ENCODE peak calls at places on chromosomes 4 and X, in nine cellular contexts. One of them, this sample, is unnamed.

GRCh38 chrX:28638775-28639174 is 51.5 kb downstream of the IL1RAPL1 start:
- DNase-seq in MM.1S: no peak
- DNase-seq in Peyer's patch: no peak
- DNase-seq in kidney: no peak
- DNase-seq in hepatocyte: no peak
- DNase-seq in PC-3: no peak
- DNase-seq in heart left ventricle: no peak
- DNase-seq in fibroblast of lung: peak; percentile 1
- DNase-seq in cardiac muscle cell: no peak
- DNase-seq in this sample: peak; percentile 25

GRCh38 chr4:94649381-94650128 is 108.2 kb upstream of the BMPR1B start:
- DNase-seq in heart left ventricle: no peak
- DNase-seq in Peyer's patch: no peak
- DNase-seq in cardiac muscle cell: peak; percentile 69
- DNase-seq in fibroblast of lung: peak; percentile 72
- DNase-seq in PC-3: no peak
- DNase-seq in MM.1S: no peak
- DNase-seq in kidney: no peak
- DNase-seq in hepatocyte: no peak
- DNase-seq in this sample: no peak

GRCh38 chr4:170672571-170672970 is 582.8 kb upstream of the AADAT start:
- DNase-seq in heart left ventricle: no peak
- DNase-seq in kidney: no peak
- DNase-seq in hepatocyte: no peak
- DNase-seq in PC-3: peak; percentile 45
- DNase-seq in cardiac muscle cell: no peak
- DNase-seq in Peyer's patch: no peak
- DNase-seq in MM.1S: no peak
- DNase-seq in fibroblast of lung: no peak
- DNase-seq in this sample: peak; percentile 51

GRCh38 chr4:73711989-73712388 is 28.4 kb upstream of the CXCL8 start:
- DNase-seq in hepatocyte: no peak
- DNase-seq in heart left ventricle: no peak
- DNase-seq in cardiac muscle cell: no peak
- DNase-seq in MM.1S: no peak
- DNase-seq in PC-3: no peak
- DNase-seq in fibroblast of lung: no peak
- DNase-seq in Peyer's patch: no peak
- DNase-seq in kidney: no peak
- DNase-seq in this sample: no peak

GRCh38 chr4:132169660-132170059 is 979.4 kb upstream of the PCDH10 start:
- DNase-seq in heart left ventricle: no peak
- DNase-seq in fibroblast of lung: no peak
- DNase-seq in cardiac muscle cell: no peak
- DNase-seq in hepatocyte: no peak
- DNase-seq in PC-3: no peak
- DNase-seq in kidney: no peak
- DNase-seq in Peyer's patch: no peak
- DNase-seq in MM.1S: no peak
- DNase-seq in this sample: no peak

GRCh38 chr4:108559067-108559793 is 61.1 kb upstream of the RPL34 start:
- DNase-seq in Peyer's patch: no peak
- DNase-seq in hepatocyte: no peak
- DNase-seq in cardiac muscle cell: peak; percentile 41
- DNase-seq in fibroblast of lung: no peak
- DNase-seq in PC-3: no peak
- DNase-seq in MM.1S: no peak
- DNase-seq in kidney: no peak
- DNase-seq in heart left ventricle: no peak
- DNase-seq in this sample: no peak

GRCh38 chrX:1196436-1196835 is 16.0 kb downstream of the CRLF2 start:
- DNase-seq in PC-3: no peak
- DNase-seq in Peyer's patch: no peak
- DNase-seq in kidney: peak; percentile 36
- DNase-seq in MM.1S: no peak
- DNase-seq in hepatocyte: no peak
- DNase-seq in heart left ventricle: no peak
- DNase-seq in cardiac muscle cell: no peak
- DNase-seq in fibroblast of lung: no peak
- DNase-seq in this sample: no peak

GRCh38 chr4:181823183-181823582 is 420.0 kb upstream of the TENM3 start:
- DNase-seq in Peyer's patch: no peak
- DNase-seq in hepatocyte: no peak
- DNase-seq in heart left ventricle: no peak
- DNase-seq in fibroblast of lung: no peak
- DNase-seq in PC-3: no peak
- DNase-seq in MM.1S: no peak
- DNase-seq in kidney: no peak
- DNase-seq in cardiac muscle cell: no peak
- DNase-seq in this sample: no peak

GRCh38 chr4:53706422-53707032 is 115.2 kb upstream of the LNX1 start:
- DNase-seq in cardiac muscle cell: peak; percentile 87
- DNase-seq in Peyer's patch: no peak
- DNase-seq in PC-3: peak; percentile 87
- DNase-seq in kidney: no peak
- DNase-seq in fibroblast of lung: peak; percentile 83
- DNase-seq in MM.1S: peak; percentile 66
- DNase-seq in hepatocyte: peak; percentile 61
- DNase-seq in heart left ventricle: no peak
- DNase-seq in this sample: peak; percentile 47

GRCh38 chr4:4694296-4694772 is 152.5 kb upstream of the STX18 start:
- DNase-seq in PC-3: no peak
- DNase-seq in kidney: peak; percentile 75
- DNase-seq in hepatocyte: peak; percentile 70
- DNase-seq in fibroblast of lung: peak; percentile 38
- DNase-seq in heart left ventricle: peak; percentile 55
- DNase-seq in MM.1S: no peak
- DNase-seq in Peyer's patch: no peak
- DNase-seq in cardiac muscle cell: peak; percentile 19
- DNase-seq in this sample: no peak

GRCh38 chr4:95701500-95701899 is 138.4 kb upstream of the PDHA2 start:
- DNase-seq in Peyer's patch: no peak
- DNase-seq in fibroblast of lung: peak; percentile 77
- DNase-seq in kidney: no peak
- DNase-seq in hepatocyte: no peak
- DNase-seq in heart left ventricle: no peak
- DNase-seq in MM.1S: no peak
- DNase-seq in PC-3: peak; percentile 46
- DNase-seq in cardiac muscle cell: peak; percentile 93
- DNase-seq in this sample: peak; percentile 9
- H3K27ac ChIP-seq in Peyer's patch: no peak overlapping the region
- H3K27ac ChIP-seq in fibroblast of lung: no peak overlapping the region
- H3K27ac ChIP-seq in kidney: no peak overlapping the region
- H3K27ac ChIP-seq in hepatocyte: no peak overlapping the region
- H3K27ac ChIP-seq in heart left ventricle: no peak overlapping the region
- H3K27ac ChIP-seq in MM.1S: no peak overlapping the region
- H3K27ac ChIP-seq in PC-3: no peak overlapping the region
- H3K27ac ChIP-seq in cardiac muscle cell: no peak overlapping the region
- H3K27ac ChIP-seq in this sample: no peak overlapping the region

GRCh38 chr4:15718959-15719358 is 16.1 kb downstream of the BST1 start:
- DNase-seq in fibroblast of lung: no peak
- DNase-seq in Peyer's patch: peak; percentile 52
- DNase-seq in MM.1S: no peak
- DNase-seq in cardiac muscle cell: no peak
- DNase-seq in kidney: no peak
- DNase-seq in PC-3: no peak
- DNase-seq in heart left ventricle: no peak
- DNase-seq in hepatocyte: no peak
- DNase-seq in this sample: no peak

GRCh38 chr4:15717126-15717525 is 14.3 kb downstream of the BST1 start:
- DNase-seq in Peyer's patch: no peak
- DNase-seq in cardiac muscle cell: peak; percentile 54
- DNase-seq in hepatocyte: no peak
- DNase-seq in heart left ventricle: no peak
- DNase-seq in fibroblast of lung: no peak
- DNase-seq in MM.1S: no peak
- DNase-seq in PC-3: peak; percentile 30
- DNase-seq in kidney: no peak
- DNase-seq in this sample: peak; percentile 24

GRCh38 chr4:15718465-15718864 is 15.6 kb downstream of the BST1 start:
- DNase-seq in MM.1S: no peak
- DNase-seq in fibroblast of lung: no peak
- DNase-seq in PC-3: no peak
- DNase-seq in Peyer's patch: no peak
- DNase-seq in cardiac muscle cell: no peak
- DNase-seq in hepatocyte: no peak
- DNase-seq in kidney: peak; percentile 68
- DNase-seq in heart left ventricle: no peak
- DNase-seq in this sample: no peak

GRCh38 chr4:15719506-15719905 is 16.6 kb downstream of the BST1 start:
- DNase-seq in cardiac muscle cell: peak; percentile 77
- DNase-seq in MM.1S: no peak
- DNase-seq in PC-3: no peak
- DNase-seq in kidney: no peak
- DNase-seq in fibroblast of lung: peak; percentile 65
- DNase-seq in heart left ventricle: no peak
- DNase-seq in Peyer's patch: no peak
- DNase-seq in hepatocyte: no peak
- DNase-seq in this sample: no peak

DNA sequence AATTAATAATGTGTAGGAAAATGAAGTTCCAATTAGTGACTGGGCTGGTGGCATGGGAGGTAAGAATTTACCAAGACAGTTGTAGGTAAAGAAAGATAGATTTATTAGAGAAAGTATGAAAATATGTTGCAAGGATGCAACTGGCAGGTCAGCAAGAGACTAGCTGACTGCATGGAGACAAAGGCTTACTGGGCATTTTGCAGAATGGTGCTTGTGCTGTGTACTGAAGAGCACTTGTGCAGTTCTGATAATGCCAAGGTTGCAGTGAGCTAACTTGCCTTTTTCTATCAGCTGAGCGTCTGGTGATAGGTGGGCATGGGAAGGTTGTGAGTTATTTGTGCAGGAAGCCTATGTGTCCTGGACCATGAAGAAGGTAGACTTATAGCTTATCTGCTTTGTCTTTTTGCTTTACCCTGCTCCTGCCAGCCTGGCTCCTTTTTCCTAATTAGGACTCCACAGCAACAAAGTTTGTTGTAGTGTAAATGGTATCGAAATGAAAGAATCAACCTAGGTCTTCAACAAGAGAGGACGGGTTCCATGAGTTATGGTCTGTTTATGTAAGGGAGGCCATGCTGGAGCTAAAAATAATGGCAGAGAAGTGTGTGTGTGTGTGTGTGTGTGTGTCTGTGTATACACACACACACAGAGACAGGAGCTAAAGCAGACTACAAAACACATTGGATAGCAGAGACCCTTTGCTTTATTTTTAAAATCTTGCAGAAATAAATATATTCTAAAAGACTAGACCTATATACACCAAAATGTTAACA is 15.0 kb downstream of the BST1 start:
- DNase-seq in PC-3: no peak
- DNase-seq in Peyer's patch: no peak
- DNase-seq in hepatocyte: no peak
- DNase-seq in MM.1S: no peak
- DNase-seq in fibroblast of lung: no peak
- DNase-seq in cardiac muscle cell: no peak
- DNase-seq in heart left ventricle: no peak
- DNase-seq in kidney: no peak
- DNase-seq in this sample: no peak
- H3K36me3 ChIP-seq in PC-3: no peaks in the 10 kb centered on the region
- H3K36me3 ChIP-seq in Peyer's patch: no peaks in the 10 kb centered on the region
- H3K36me3 ChIP-seq in hepatocyte: no peaks in the 10 kb centered on the region
- H3K36me3 ChIP-seq in MM.1S: no peaks in the 10 kb centered on the region
- H3K36me3 ChIP-seq in fibroblast of lung: peaks cover 2% of the 10 kb centered on the region
- H3K36me3 ChIP-seq in cardiac muscle cell: no peaks in the 10 kb centered on the region
- H3K36me3 ChIP-seq in heart left ventricle: no peaks in the 10 kb centered on the region
- H3K36me3 ChIP-seq in kidney: no peaks in the 10 kb centered on the region
- H3K36me3 ChIP-seq in this sample: no peaks in the 10 kb centered on the region

GRCh38 chrX:139203681-139204575 is 326.6 kb upstream of the F9 start:
- DNase-seq in hepatocyte: peak; percentile 38
- DNase-seq in cardiac muscle cell: peak; percentile 6
- DNase-seq in Peyer's patch: no peak
- DNase-seq in MM.1S: peak; percentile 17
- DNase-seq in PC-3: peak; percentile 26
- DNase-seq in fibroblast of lung: no peak
- DNase-seq in kidney: peak; percentile 70
- DNase-seq in heart left ventricle: no peak
- DNase-seq in this sample: no peak

GRCh38 chrX:139200793-139201192 is 329.7 kb upstream of the F9 start:
- DNase-seq in heart left ventricle: no peak
- DNase-seq in cardiac muscle cell: no peak
- DNase-seq in PC-3: peak; percentile 86
- DNase-seq in MM.1S: no peak
- DNase-seq in fibroblast of lung: peak; percentile 22
- DNase-seq in kidney: no peak
- DNase-seq in hepatocyte: peak; percentile 18
- DNase-seq in Peyer's patch: no peak
- DNase-seq in this sample: no peak

GRCh38 chrX:139201924-139202323 is 328.6 kb upstream of the F9 start:
- DNase-seq in PC-3: peak; percentile 35
- DNase-seq in fibroblast of lung: no peak
- DNase-seq in heart left ventricle: no peak
- DNase-seq in Peyer's patch: no peak
- DNase-seq in kidney: no peak
- DNase-seq in MM.1S: no peak
- DNase-seq in cardiac muscle cell: no peak
- DNase-seq in hepatocyte: no peak
- DNase-seq in this sample: no peak

GRCh38 chrX:139204576-139204902 is 326.0 kb upstream of the F9 start:
- DNase-seq in kidney: peak; percentile 47
- DNase-seq in Peyer's patch: no peak
- DNase-seq in cardiac muscle cell: no peak
- DNase-seq in fibroblast of lung: no peak
- DNase-seq in PC-3: no peak
- DNase-seq in heart left ventricle: no peak
- DNase-seq in hepatocyte: no peak
- DNase-seq in MM.1S: no peak
- DNase-seq in this sample: no peak

DNA sequence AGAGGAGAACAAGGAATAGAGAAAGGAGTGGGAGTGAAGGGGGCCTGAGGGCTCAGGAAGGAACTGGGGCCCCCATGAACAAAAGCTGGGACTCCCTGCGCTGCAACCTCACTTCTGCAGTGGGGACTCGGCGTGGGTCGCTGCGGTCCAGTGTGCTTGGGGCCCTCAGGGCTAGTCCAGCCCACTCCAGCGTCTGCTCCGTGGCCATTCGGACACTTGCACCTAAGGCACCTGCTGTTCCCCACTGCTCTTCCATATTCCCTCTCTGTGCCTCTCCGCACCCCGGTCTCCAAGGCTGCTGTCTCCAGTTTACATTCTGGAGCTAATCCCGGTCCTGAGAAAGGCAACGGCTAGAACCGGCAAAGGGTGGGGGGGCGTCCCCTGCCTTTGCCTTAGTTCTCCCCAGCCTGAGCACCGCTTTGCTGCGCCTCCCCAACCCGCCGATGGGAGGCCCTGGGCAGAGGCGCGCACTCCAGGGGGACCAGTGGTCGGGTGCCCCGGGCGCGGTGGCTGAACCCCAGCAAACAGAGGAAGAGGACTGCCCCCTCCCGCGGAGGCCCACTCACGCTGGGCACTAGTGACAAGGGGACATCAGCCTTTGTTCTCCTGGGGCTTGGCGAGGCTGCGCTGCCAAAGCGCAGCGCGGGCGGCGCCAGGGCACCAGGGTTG is 327.7 kb upstream of the F9 start:
- DNase-seq in PC-3: no peak
- DNase-seq in cardiac muscle cell: no peak
- DNase-seq in kidney: peak; percentile 61
- DNase-seq in MM.1S: no peak
- DNase-seq in Peyer's patch: no peak
- DNase-seq in fibroblast of lung: no peak
- DNase-seq in heart left ventricle: no peak
- DNase-seq in hepatocyte: peak; percentile 20
- DNase-seq in this sample: no peak
- H3K27ac ChIP-seq in PC-3: no peak overlapping the region
- H3K27ac ChIP-seq in cardiac muscle cell: no peak overlapping the region
- H3K27ac ChIP-seq in kidney: no peak overlapping the region
- H3K27ac ChIP-seq in MM.1S: no peak overlapping the region
- H3K27ac ChIP-seq in Peyer's patch: no peak overlapping the region
- H3K27ac ChIP-seq in fibroblast of lung: no peak overlapping the region
- H3K27ac ChIP-seq in heart left ventricle: no peak overlapping the region
- H3K27ac ChIP-seq in hepatocyte: no peak overlapping the region
- H3K27ac ChIP-seq in this sample: no peak overlapping the region

GRCh38 chrX:16838202-16839066 is 31.7 kb downstream of the RBBP7 start:
- DNase-seq in hepatocyte: peak; percentile 27
- DNase-seq in fibroblast of lung: peak; percentile 87
- DNase-seq in cardiac muscle cell: peak; percentile 83
- DNase-seq in Peyer's patch: no peak
- DNase-seq in MM.1S: no peak
- DNase-seq in kidney: no peak
- DNase-seq in PC-3: no peak
- DNase-seq in heart left ventricle: peak; percentile 52
- DNase-seq in this sample: peak; percentile 85
- H3K36me3 ChIP-seq in hepatocyte: no peaks in the 10 kb centered on the region
- H3K36me3 ChIP-seq in fibroblast of lung: peaks cover 10% of the 10 kb centered on the region
- H3K36me3 ChIP-seq in cardiac muscle cell: peaks cover 17% of the 10 kb centered on the region
- H3K36me3 ChIP-seq in Peyer's patch: no peaks in the 10 kb centered on the region
- H3K36me3 ChIP-seq in MM.1S: peaks cover 4% of the 10 kb centered on the region
- H3K36me3 ChIP-seq in kidney: peaks cover under 1% of the 10 kb centered on the region
- H3K36me3 ChIP-seq in PC-3: peaks cover 50% of the 10 kb centered on the region
- H3K36me3 ChIP-seq in heart left ventricle: peaks cover 22% of the 10 kb centered on the region
- H3K36me3 ChIP-seq in this sample: peaks cover 18% of the 10 kb centered on the region

This sample was measured in brain microvascular endothelial cell.